ENCODE peak calls at places on chromosomes 4 and X, in four cellular contexts. D is stromal cell of bone marrow, F is mesothelial cell of epicardium, W is AG20443. N is an unnamed sample.

GRCh38 chrX:75156537-75156945 is 458 bp upstream of the ABCB7 start:
- DNase-seq in D (no peak), F (no peak), W (peak), N (no peak)

GRCh38 chr4:498328-498919 is 532 bp downstream of the ZNF721 start:
- DNase-seq in D (no peak), F (no peak), W (no peak), N (no peak)

GRCh38 chr4:142383800-142384470 is 462.2 kb downstream of the INPP4B start:
- DNase-seq in D (no peak), F (no peak), W (no peak), N (no peak)

GRCh38 chr4:66178901-66179300 is 508.6 kb upstream of the EPHA5 start:
- DNase-seq in D (peak), F (no peak), W (no peak), N (no peak)

GRCh38 chrX:113391875-113392274 is 551.2 kb upstream of the AMOT start:
- DNase-seq in D (no peak), F (no peak), W (no peak), N (peak)

GRCh38 chr4:72631296-72631695 is 62.3 kb upstream of the ADAMTS3 start:
- DNase-seq in D (peak), F (no peak), W (peak), N (no peak)

GRCh38 chr4:184265566-184266351 is 48.1 kb upstream of the ENPP6 start:
- DNase-seq in D (no peak), F (no peak), W (no peak), N (peak)

GRCh38 chr4:126582737-126583136 is 1050.0 kb upstream of the INTU start:
- DNase-seq in D (no peak), F (no peak), W (no peak), N (no peak)

GRCh38 chr4:68347845-68348244 is 2.0 kb downstream of the YTHDC1 start:
- DNase-seq in D (no peak), F (no peak), W (no peak), N (no peak)

GRCh38 chr4:68858039-68858438 is 42.2 kb downstream of the UGT2B10 start:
- DNase-seq in D (no peak), F (no peak), W (no peak), N (no peak)

GRCh38 chr4:177005801-177006230 is 213.1 kb upstream of the VEGFC start:
- DNase-seq in D (peak), F (no peak), W (no peak), N (no peak)

N was measured in osteocyte.